ENCODE peak calls at places on chromosome 16, in four cellular contexts. F is heart left ventricle, L is prostate gland, V is brain microvascular endothelial cell. O is an unnamed sample.

GRCh38 chr16:61432421-61432820 is 603.8 kb downstream of the CDH8 start:
- DNase-seq in V (peak), F (no peak), L (no peak), O (no peak)

GRCh38 chr16:14405611-14406537 is 224.2 kb downstream of the PARN start:
- DNase-seq in V (no peak), F (no peak), L (no peak), O (no peak)

GRCh38 chr16:57003439-57004386 is 14.4 kb downstream of the NLRC5 start:
- DNase-seq in F (no peak), V (no peak), L (no peak), O (no peak)

GRCh38 chr16:74909665-74910064 is 75.3 kb downstream of the WDR59 start:
- DNase-seq in L (no peak), V (no peak), F (no peak), O (no peak)

GRCh38 chr16:73066321-73066926 is 18.5 kb upstream of the ZFHX3 start:
- DNase-seq in V (no peak), L (no peak), F (peak), O (no peak)

GRCh38 chr16:80569440-80570105 is 28.8 kb downstream of the DYNLRB2 start:
- DNase-seq in F (no peak), V (peak), L (no peak), O (no peak)

GRCh38 chr16:15035163-15035729 is 20.6 kb downstream of the NTAN1 start:
- DNase-seq in V (no peak), F (no peak), L (no peak), O (no peak)

GRCh38 chr16:84119368-84119767 is 2.6 kb upstream of the MBTPS1 start:
- DNase-seq in F (no peak), L (no peak), V (no peak), O (no peak)

GRCh38 chr16:79093554-79093967 is 507.0 kb downstream of the MAF start:
- DNase-seq in F (no peak), L (no peak), V (no peak), O (no peak)

GRCh38 chr16:14365200-14365851 is 264.7 kb downstream of the PARN start:
- DNase-seq in L (no peak), V (no peak), F (no peak), O (no peak)

DNA sequence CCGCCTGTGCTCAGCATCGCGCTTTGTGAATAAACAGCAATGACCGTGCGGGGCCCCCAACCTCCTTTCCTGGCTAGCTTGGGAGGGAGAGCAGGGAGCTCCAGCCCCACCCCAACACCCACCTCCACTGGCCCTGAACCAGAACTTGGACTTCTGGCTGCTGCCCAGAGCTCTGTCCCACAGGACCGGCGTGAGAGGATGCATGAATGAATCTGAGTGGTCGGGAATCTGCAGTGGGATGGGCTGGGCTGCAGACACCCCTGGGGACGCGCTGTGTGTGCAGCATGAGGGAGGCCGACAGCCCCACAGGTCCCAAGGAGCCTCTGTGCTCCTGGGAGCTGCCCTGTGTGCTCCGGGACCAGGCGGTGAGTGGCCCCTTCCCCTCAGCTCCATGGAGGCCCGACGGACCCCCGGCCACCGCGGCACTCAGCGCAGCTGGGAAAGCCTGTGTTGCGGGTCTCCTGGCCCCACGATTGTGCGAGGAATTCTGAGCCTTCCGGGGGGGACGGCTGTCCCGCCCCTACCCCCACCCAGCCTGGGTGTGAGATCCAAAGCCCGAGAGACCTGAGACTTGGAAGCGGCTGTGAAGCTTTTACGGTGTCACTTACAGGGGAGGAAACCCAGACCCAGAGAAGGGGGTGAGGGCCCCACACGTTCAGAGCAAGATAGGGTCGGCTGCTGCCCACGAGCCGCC is 5.5 kb downstream of the PIEZO1 start:
- DNase-seq in L (no peak), F (peak), V (no peak), O (no peak)
- TF ChIP-seq CTCF in L (no peak), F (no peak), V (no peak), O (no peak)

GRCh38 chr16:81616321-81617020 is 162.6 kb upstream of the PLCG2 start:
- DNase-seq in F (peak), V (peak), L (peak), O (no peak)
- H3K4me3 ChIP-seq in F (no peak), V (no peak), L (no peak), O (no peak)

GRCh38 chr16:47308601-47309000 is 152.3 kb downstream of the ITFG1 start:
- DNase-seq in F (no peak), L (no peak), V (no peak), O (no peak)
- TF ChIP-seq CTCF in F (no peak), L (no peak), V (no peak), O (no peak)

DNA sequence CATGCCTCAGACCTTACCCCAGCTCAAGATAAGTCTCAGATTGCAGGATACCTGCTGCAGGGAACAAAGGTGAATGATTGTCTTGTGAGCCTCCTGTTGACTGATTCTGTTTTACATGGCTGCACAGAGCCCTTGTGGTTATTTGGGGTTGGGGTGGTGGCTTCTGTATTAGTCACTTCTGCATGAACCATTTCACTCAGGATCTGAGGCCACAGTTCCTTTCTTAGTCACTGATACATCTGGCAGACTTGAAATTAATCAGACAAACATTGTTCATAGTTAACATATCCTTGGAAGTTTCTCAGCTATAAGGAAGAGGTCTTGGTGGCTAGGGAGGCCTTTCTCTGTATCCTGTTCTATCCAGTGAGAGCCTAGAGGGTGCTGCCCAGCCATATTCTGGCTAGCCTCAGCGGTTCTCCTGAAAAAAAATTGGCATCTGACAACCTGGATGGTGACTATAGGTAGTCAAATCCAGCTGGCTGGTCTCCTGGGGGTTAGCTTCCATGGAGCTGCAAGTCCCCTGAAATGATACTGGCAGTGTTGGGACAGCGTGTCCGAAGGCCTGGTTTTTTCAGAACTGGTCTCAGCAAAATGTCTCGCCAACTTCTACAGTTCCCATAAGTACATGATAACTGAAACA is 8.4 kb upstream of the PLK1 start:
- DNase-seq in V (peak), L (no peak), F (no peak), O (peak)
- H3K4me3 ChIP-seq in V (no peak), L (no peak), F (no peak), O (no peak)

GRCh38 chr16:31009894-31010293 is 544 bp downstream of the STX1B start:
- DNase-seq in V (no peak), L (no peak), F (peak), O (no peak)

GRCh38 chr16:31010539-31010938 is at the start of gene STX1B:
- DNase-seq in L (no peak), F (peak), V (no peak), O (no peak)

GRCh38 chr16:31007684-31008083 is 2.8 kb downstream of the STX1B start:
- DNase-seq in F (peak), V (no peak), L (no peak), O (no peak)

GRCh38 chr16:31008154-31008950 is 2.1 kb downstream of the STX1B start:
- DNase-seq in L (no peak), V (peak), F (no peak), O (no peak)

GRCh38 chr16:31009120-31009519 is 1.3 kb downstream of the STX1B start:
- DNase-seq in V (no peak), F (no peak), L (no peak), O (no peak)
- TF ChIP-seq CTCF in V (no peak), F (no peak), L (no peak), O (no peak)

GRCh38 chr16:24978370-24978914 is 36.7 kb downstream of the ARHGAP17 start:
- DNase-seq in V (no peak), L (no peak), F (no peak), O (no peak)
- H3K4me3 ChIP-seq in V (no peak), L (no peak), F (no peak), O (no peak)

GRCh38 chr16:28324887-28325279 is 32.6 kb downstream of the SBK1 start:
- DNase-seq in V (no peak), L (no peak), F (no peak), O (no peak)

GRCh38 chr16:28324235-28324886 is 32.0 kb downstream of the SBK1 start:
- DNase-seq in L (peak), V (no peak), F (no peak), O (no peak)

GRCh38 chr16:28321700-28322411 is 29.5 kb downstream of the SBK1 start:
- DNase-seq in L (no peak), V (peak), F (no peak), O (no peak)

DNA sequence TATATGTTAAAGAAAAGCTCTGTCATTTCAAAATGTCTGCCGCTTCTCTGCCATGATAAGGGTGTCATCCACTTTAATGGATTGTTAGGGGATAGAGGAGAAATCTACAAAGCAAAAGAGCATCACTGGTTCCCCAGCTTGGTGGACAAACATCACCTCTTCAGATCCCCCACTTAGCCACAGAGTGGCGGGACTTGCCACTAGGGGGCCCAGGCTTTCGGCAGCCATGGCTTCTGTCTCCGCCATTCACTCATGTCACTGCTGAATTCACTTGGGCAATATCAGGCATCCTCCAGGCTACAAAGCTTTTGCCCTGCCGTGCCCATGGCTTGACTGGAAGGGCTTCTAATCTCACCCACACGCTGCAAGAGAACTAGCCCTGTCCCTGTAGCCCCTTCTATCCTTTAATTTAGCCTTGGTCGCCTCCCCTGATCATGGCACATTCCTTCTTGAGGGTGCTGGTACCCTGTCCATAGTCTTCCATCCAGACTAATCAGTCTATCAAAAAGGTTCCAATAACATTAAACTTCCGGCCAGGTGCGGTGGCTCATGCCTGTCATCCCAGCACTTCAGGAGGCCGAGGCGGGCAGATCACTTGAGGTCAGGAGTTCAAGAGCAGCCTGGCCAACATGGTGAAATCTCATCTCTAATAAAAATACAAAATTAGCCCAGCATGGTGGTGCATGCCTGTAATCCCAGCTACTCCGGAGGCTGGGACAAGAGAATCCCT is 34.7 kb downstream of the SBK1 start:
- DNase-seq in F (no peak), L (no peak), V (peak), O (no peak)
- TF ChIP-seq CTCF in F (peak), L (no peak), V (peak), O (peak)

GRCh38 chr16:19744670-19745069 is 26.6 kb downstream of the IQCK start:
- DNase-seq in F (no peak), V (no peak), L (no peak), O (no peak)

GRCh38 chr16:19745286-19746018 is 27.4 kb downstream of the IQCK start:
- DNase-seq in V (no peak), L (no peak), F (no peak), O (no peak)

GRCh38 chr16:19748389-19749110 is 30.5 kb downstream of the IQCK start:
- DNase-seq in F (no peak), L (no peak), V (no peak), O (no peak)

GRCh38 chr16:19743816-19744159 is 25.7 kb downstream of the IQCK start:
- DNase-seq in F (no peak), V (no peak), L (no peak), O (no peak)

DNA sequence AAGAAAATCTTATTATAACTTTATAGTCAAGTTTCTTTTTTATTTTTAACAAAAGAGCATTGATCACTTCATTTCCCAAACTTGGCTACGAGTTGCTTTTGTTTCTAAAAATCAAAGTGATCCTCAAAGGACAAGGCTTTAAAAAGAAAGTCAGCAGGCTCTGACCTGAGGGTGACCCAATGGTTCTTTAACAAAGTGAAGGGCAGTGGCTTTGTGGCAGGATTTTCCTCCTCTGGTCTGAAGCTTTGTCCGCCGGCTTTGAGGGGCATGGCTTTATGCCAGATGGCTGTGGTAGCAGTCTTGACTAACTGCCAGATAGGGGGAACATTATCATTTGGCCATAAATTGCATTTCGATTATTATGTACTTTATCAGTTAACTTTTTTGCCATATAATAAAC is 28.5 kb downstream of the IQCK start:
- DNase-seq in L (no peak), F (no peak), V (no peak), O (no peak)
- H3K4me3 ChIP-seq in L (no peak), F (no peak), V (no peak), O (no peak)

O was measured in AG04449.